ENCODE peak calls at places on chromosomes 1 and 21, in five cellular contexts. Q is heart left ventricle, L is left ventricle myocardium inferior, G is testis, Y is IMR-90. V is an unnamed sample.

GRCh38 chr1:152189657-152190442 is 30.8 kb upstream of the RPTN start:
- DNase-seq in Q (peak; percentile 57), L (peak; percentile 50), G (peak; percentile 82), Y (peak; percentile 38), V (peak; percentile 43)

GRCh38 chr1:82090104-82090503 is 289.4 kb downstream of the ADGRL2 start:
- DNase-seq in Q (no peak), L (no peak), G (no peak), Y (no peak), V (no peak)

GRCh38 chr1:43235451-43236121 is 34.2 kb upstream of the TMEM125 start:
- DNase-seq in Q (peak; percentile 51), L (no peak), G (no peak), Y (no peak), V (no peak)

GRCh38 chr1:3731543-3731942 is 20.7 kb upstream of the CCDC27 start:
- DNase-seq in Q (no peak), L (no peak), G (no peak), Y (no peak), V (no peak)

GRCh38 chr21:15682182-15682895 is 47.4 kb upstream of the USP25 start:
- DNase-seq in Q (no peak), L (no peak), G (no peak), Y (peak; percentile 76), V (no peak)

GRCh38 chr1:147273409-147274307 is 31.2 kb downstream of the CHD1L start:
- DNase-seq in Q (no peak), L (no peak), G (peak; percentile 38), Y (peak; percentile 87), V (no peak)

GRCh38 chr1:199172286-199173124 is 533.7 kb downstream of the PTPRC start:
- DNase-seq in Q (no peak), L (no peak), G (no peak), Y (peak; percentile 49), V (no peak)

GRCh38 chr1:55233149-55233777 is 18.1 kb upstream of the USP24 start:
- DNase-seq in Q (no peak), L (no peak), G (no peak), Y (peak; percentile 32), V (no peak)

GRCh38 chr1:159595006-159595405 is 7.4 kb downstream of the APCS start:
- DNase-seq in Q (no peak), L (no peak), G (no peak), Y (no peak), V (no peak)

GRCh38 chr1:18955442-18956188 is 861 bp downstream of the IFFO2 start:
- DNase-seq in Q (peak; percentile 49), L (no peak), G (peak; percentile 42), Y (no peak), V (no peak)

GRCh38 chr1:152759453-152760173 is 1.8 kb downstream of the KPRP start:
- DNase-seq in Q (no peak), L (no peak), G (no peak), Y (no peak), V (no peak)

GRCh38 chr1:32501865-32502264 is 37.0 kb downstream of the ZBTB8B start:
- DNase-seq in Q (peak; percentile 46), L (peak; percentile 42), G (peak; percentile 83), Y (no peak), V (no peak)

GRCh38 chr1:178740491-178740890 is 15.4 kb downstream of the RALGPS2 start:
- DNase-seq in Q (no peak), L (no peak), G (no peak), Y (no peak), V (no peak)

GRCh38 chr1:18948048-18948912 is 8.2 kb downstream of the IFFO2 start:
- DNase-seq in Q (no peak), L (no peak), G (no peak), Y (no peak), V (no peak)

GRCh38 chr1:65483993-65484754 is 63.7 kb downstream of the LEPR start:
- DNase-seq in Q (no peak), L (no peak), G (no peak), Y (no peak), V (no peak)

GRCh38 chr1:27952147-27952546 is 7.6 kb upstream of the XKR8 start:
- DNase-seq in Q (no peak), L (no peak), G (no peak), Y (no peak), V (no peak)

GRCh38 chr1:119159096-119159495 is 18.6 kb upstream of the WARS2 start:
- DNase-seq in Q (peak; percentile 35), L (no peak), G (no peak), Y (peak; percentile 81), V (no peak)

GRCh38 chr1:7526196-7526866 is 244.8 kb upstream of the VAMP3 start:
- DNase-seq in Q (no peak), L (no peak), G (no peak), Y (no peak), V (no peak)

GRCh38 chr1:237705462-237705861 is 185.3 kb downstream of the ZP4 start:
- DNase-seq in Q (no peak), L (no peak), G (no peak), Y (no peak), V (no peak)

GRCh38 chr1:31745071-31745897 is 18.9 kb downstream of the ADGRB2 start:
- DNase-seq in Q (peak; percentile 69), L (peak; percentile 67), G (peak; percentile 75), Y (peak; percentile 53), V (no peak)

GRCh38 chr1:162632743-162633326 is 571 bp downstream of the DDR2 start:
- DNase-seq in Q (peak; percentile 37), L (no peak), G (no peak), Y (peak; percentile 49), V (no peak)

GRCh38 chr1:226653311-226653921 is 85.7 kb downstream of the ITPKB start:
- DNase-seq in Q (peak; percentile 20), L (peak; percentile 7), G (no peak), Y (no peak), V (no peak)

GRCh38 chr1:208235356-208235982 is 8.7 kb downstream of the PLXNA2 start:
- DNase-seq in Q (no peak), L (no peak), G (no peak), Y (no peak), V (no peak)

GRCh38 chr1:51898090-51898734 is 19.7 kb upstream of the NRDC start:
- DNase-seq in Q (no peak), L (no peak), G (no peak), Y (peak; percentile 97), V (no peak)

DNA sequence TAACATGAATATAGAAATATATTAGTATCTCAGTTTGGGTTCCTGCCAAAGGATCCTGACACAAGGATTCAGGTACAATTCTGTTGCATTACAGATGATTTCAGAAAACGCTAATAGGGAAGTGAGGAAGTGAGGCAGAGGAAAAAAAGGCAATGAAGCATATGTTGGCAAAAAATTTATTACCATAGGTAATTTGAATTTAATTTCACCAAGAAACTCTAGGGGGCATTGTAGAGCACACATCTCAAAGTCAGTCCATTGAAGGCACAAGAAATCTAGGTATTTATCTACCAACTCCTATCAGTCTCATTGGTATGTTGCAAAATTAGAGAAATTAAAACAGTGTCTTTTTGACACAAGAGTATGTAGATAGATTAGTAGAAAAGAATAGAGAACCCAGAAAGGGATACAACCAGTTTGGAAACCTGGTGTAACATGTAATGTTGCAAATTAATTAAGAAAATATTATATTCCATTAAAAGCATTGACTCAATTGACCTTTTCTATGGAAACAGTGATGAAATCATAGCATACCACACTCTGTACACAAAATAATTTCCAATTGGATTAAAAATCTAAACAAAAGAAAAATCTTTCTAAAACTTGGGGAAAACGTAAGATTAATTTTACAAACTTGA is 104.9 kb upstream of the SNX7 start:
- DNase-seq in Q (no peak), L (no peak), G (no peak), Y (peak; percentile 22), V (no peak)
- TF ChIP-seq CTCF in Q (peak; percentile 41), L (peak; percentile 51), G (no peak), Y (peak; percentile 45), V (no peak)

DNA sequence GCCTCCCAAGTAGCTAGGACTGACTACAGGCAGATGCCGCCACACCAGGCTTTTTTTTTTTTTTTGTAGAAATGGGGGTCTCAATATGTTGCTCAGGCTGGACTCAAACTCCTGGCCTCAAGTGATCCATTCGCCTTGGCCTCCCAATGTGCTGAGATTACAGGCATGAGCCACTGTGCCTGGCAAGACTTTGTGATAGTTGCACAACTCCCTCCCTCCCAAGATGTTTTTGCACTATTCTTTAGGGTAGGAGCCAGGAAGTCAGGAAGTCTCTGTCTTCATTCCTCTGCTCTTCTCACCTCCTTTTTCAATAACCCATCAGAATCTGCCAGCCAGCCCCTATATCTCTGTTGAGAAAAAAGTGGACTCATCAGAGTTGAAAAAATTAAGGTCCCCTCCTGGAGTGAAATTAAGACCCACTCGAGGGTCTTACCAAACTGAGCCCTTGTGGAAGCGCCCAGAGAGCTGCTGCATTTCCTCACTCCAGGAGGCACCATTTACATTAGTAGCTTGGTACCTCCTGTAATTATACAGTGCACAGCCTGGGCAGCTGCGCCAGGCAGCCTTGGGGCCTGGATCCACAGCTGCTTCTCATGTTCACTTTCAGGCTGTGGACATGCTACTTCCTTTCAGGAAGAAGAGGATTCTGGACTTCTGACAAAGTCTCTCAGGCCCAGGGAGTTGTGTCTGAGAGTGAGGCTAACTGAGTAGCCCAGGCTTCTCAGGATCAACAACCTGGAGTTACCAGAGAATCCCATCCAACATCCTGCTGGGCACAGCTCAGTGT is 24.0 kb downstream of the TCEA3 start:
- DNase-seq in Q (no peak), L (no peak), G (no peak), Y (peak; percentile 45), V (no peak)
- TF ChIP-seq CTCF in Q (no peak), L (no peak), G (no peak), Y (no peak), V (no peak)

GRCh38 chr1:209585672-209586071 is 2.2 kb downstream of the CAMK1G start:
- DNase-seq in Q (peak; percentile 68), L (peak; percentile 55), G (peak; percentile 74), Y (no peak), V (no peak)
- TF ChIP-seq CTCF in Q (peak; percentile 39), L (peak; percentile 30), G (no peak), Y (no peak), V (no peak)

DNA sequence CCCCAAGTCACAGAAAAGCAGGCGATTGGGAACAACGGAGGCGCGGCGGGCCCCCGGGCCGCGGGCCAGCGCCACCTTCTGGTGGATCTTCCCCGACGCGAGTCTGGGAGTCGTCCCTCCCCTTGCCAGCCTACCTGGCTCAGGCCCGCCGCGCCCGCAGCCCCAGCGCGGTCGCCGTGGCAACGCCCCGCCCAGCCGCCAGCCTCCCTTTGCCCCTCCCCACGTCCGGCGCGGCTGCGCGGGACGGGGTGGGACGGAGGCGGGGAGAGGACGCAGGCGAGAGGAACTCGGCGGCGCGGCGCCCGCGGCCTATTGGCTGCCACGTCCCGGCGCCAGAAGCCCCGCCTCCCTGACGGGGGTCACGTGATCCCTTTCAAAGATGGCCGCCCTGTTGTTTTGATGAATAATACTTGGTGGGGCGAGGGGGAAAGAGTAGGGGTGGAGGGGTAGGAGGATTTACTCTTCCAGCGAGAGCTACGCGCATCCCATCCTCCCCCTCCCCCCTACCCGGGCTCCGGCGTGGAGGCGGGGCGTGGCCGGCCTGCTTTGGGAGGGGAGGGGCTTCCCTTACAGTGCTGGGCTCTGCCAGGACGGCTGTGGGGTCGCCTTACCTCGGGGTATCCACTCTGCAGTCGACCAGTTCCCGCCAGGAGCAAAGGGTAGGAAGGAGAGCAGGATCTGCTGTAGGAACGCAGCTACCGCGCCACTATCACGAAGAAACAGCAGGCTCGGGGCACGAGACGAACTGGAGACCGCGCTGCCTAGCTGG is at the start of gene UBE4B:
- DNase-seq in Q (peak; percentile 98), L (peak; percentile 99), G (peak; percentile 98), Y (peak; percentile 97), V (peak; percentile 94)
- TF ChIP-seq CTCF in Q (peak; percentile 95), L (peak; percentile 90), G (peak; percentile 77), Y (peak; percentile 87), V (peak; percentile 81)